ENCODE peak calls at places on chromosomes 16 and 17, in six cellular contexts. One of them, this sample, is unnamed.

GRCh38 chr17:75950850-75951554 is 10.2 kb upstream of the FBF1 start:
- DNase-seq in mesendoderm: no peak
- DNase-seq in neuronal stem cell: no peak
- DNase-seq in IMR-90: peak; percentile 18
- DNase-seq in H9: no peak
- DNase-seq in mesenchymal stem cell: peak; percentile 5
- DNase-seq in this sample: no peak

GRCh38 chr17:45087978-45088377 is 26.9 kb downstream of the NMT1 start:
- DNase-seq in mesendoderm: no peak
- DNase-seq in neuronal stem cell: no peak
- DNase-seq in IMR-90: no peak
- DNase-seq in H9: no peak
- DNase-seq in mesenchymal stem cell: no peak
- DNase-seq in this sample: no peak

GRCh38 chr17:9907131-9907530 is 2.1 kb upstream of the RCVRN start:
- DNase-seq in mesendoderm: no peak
- DNase-seq in neuronal stem cell: no peak
- DNase-seq in IMR-90: no peak
- DNase-seq in H9: no peak
- DNase-seq in mesenchymal stem cell: no peak
- DNase-seq in this sample: no peak

GRCh38 chr16:78499399-78499798 is 399.9 kb downstream of the WWOX start:
- DNase-seq in mesendoderm: no peak
- DNase-seq in neuronal stem cell: no peak
- DNase-seq in IMR-90: no peak
- DNase-seq in H9: no peak
- DNase-seq in mesenchymal stem cell: no peak
- DNase-seq in this sample: no peak

GRCh38 chr16:9311303-9311954 is 220.0 kb downstream of the HAPSTR1 start:
- DNase-seq in mesendoderm: peak; percentile 73
- DNase-seq in neuronal stem cell: no peak
- DNase-seq in IMR-90: no peak
- DNase-seq in H9: peak; percentile 78
- DNase-seq in mesenchymal stem cell: no peak
- DNase-seq in this sample: no peak

GRCh38 chr17:78797691-78798585 is 15.9 kb upstream of the CYTH1 start:
- DNase-seq in mesendoderm: no peak
- DNase-seq in neuronal stem cell: no peak
- DNase-seq in IMR-90: no peak
- DNase-seq in H9: no peak
- DNase-seq in mesenchymal stem cell: no peak
- DNase-seq in this sample: no peak

GRCh38 chr17:1010586-1010985 is 13.7 kb downstream of the TIMM22 start:
- DNase-seq in mesendoderm: no peak
- DNase-seq in neuronal stem cell: no peak
- DNase-seq in IMR-90: no peak
- DNase-seq in H9: no peak
- DNase-seq in mesenchymal stem cell: no peak
- DNase-seq in this sample: no peak

GRCh38 chr17:58365980-58366595 is 14.1 kb upstream of the SUPT4H1 start:
- DNase-seq in mesendoderm: no peak
- DNase-seq in neuronal stem cell: no peak
- DNase-seq in IMR-90: no peak
- DNase-seq in H9: no peak
- DNase-seq in mesenchymal stem cell: no peak
- DNase-seq in this sample: no peak

GRCh38 chr16:15879255-15879804 is 9.1 kb downstream of the CEP20 start:
- DNase-seq in mesendoderm: no peak
- DNase-seq in neuronal stem cell: no peak
- DNase-seq in IMR-90: peak; percentile 96
- DNase-seq in H9: no peak
- DNase-seq in mesenchymal stem cell: peak; percentile 73
- DNase-seq in this sample: peak; percentile 18

GRCh38 chr17:20092292-20092867 is 83.2 kb downstream of the SPECC1 start:
- DNase-seq in mesendoderm: no peak
- DNase-seq in neuronal stem cell: no peak
- DNase-seq in IMR-90: no peak
- DNase-seq in H9: no peak
- DNase-seq in mesenchymal stem cell: no peak
- DNase-seq in this sample: no peak

GRCh38 chr16:51636913-51637743 is 486.1 kb upstream of the SALL1 start:
- DNase-seq in mesendoderm: peak; percentile 79
- DNase-seq in neuronal stem cell: no peak
- DNase-seq in IMR-90: no peak
- DNase-seq in H9: peak; percentile 90
- DNase-seq in mesenchymal stem cell: peak; percentile 36
- DNase-seq in this sample: no peak

GRCh38 chr17:32627233-32628008 is 140.6 kb downstream of the CDK5R1 start:
- DNase-seq in mesendoderm: peak; percentile 89
- DNase-seq in neuronal stem cell: peak; percentile 58
- DNase-seq in IMR-90: no peak
- DNase-seq in H9: peak; percentile 90
- DNase-seq in mesenchymal stem cell: no peak
- DNase-seq in this sample: no peak

GRCh38 chr16:79723583-79724168 is 123.1 kb upstream of the MAF start:
- DNase-seq in mesendoderm: peak; percentile 94
- DNase-seq in neuronal stem cell: peak; percentile 94
- DNase-seq in IMR-90: no peak
- DNase-seq in H9: no peak
- DNase-seq in mesenchymal stem cell: no peak
- DNase-seq in this sample: no peak

GRCh38 chr16:14051110-14051729 is 19.9 kb upstream of the MRTFB start:
- DNase-seq in mesendoderm: peak; percentile 29
- DNase-seq in neuronal stem cell: no peak
- DNase-seq in IMR-90: no peak
- DNase-seq in H9: no peak
- DNase-seq in mesenchymal stem cell: no peak
- DNase-seq in this sample: no peak

GRCh38 chr17:82328994-82329507 is 4.5 kb downstream of the SECTM1 start:
- DNase-seq in mesendoderm: no peak
- DNase-seq in neuronal stem cell: no peak
- DNase-seq in IMR-90: no peak
- DNase-seq in H9: no peak
- DNase-seq in mesenchymal stem cell: no peak
- DNase-seq in this sample: no peak

GRCh38 chr17:82332669-82333278 is 792 bp downstream of the SECTM1 start:
- DNase-seq in mesendoderm: no peak
- DNase-seq in neuronal stem cell: no peak
- DNase-seq in IMR-90: peak; percentile 55
- DNase-seq in H9: peak; percentile 59
- DNase-seq in mesenchymal stem cell: peak; percentile 55
- DNase-seq in this sample: peak; percentile 67

GRCh38 chr17:82331345-82331939 is 2.1 kb downstream of the SECTM1 start:
- DNase-seq in mesendoderm: no peak
- DNase-seq in neuronal stem cell: no peak
- DNase-seq in IMR-90: no peak
- DNase-seq in H9: no peak
- DNase-seq in mesenchymal stem cell: no peak
- DNase-seq in this sample: no peak

GRCh38 chr17:82329683-82330321 is 3.8 kb downstream of the SECTM1 start:
- DNase-seq in mesendoderm: no peak
- DNase-seq in neuronal stem cell: no peak
- DNase-seq in IMR-90: no peak
- DNase-seq in H9: no peak
- DNase-seq in mesenchymal stem cell: no peak
- DNase-seq in this sample: no peak

DNA sequence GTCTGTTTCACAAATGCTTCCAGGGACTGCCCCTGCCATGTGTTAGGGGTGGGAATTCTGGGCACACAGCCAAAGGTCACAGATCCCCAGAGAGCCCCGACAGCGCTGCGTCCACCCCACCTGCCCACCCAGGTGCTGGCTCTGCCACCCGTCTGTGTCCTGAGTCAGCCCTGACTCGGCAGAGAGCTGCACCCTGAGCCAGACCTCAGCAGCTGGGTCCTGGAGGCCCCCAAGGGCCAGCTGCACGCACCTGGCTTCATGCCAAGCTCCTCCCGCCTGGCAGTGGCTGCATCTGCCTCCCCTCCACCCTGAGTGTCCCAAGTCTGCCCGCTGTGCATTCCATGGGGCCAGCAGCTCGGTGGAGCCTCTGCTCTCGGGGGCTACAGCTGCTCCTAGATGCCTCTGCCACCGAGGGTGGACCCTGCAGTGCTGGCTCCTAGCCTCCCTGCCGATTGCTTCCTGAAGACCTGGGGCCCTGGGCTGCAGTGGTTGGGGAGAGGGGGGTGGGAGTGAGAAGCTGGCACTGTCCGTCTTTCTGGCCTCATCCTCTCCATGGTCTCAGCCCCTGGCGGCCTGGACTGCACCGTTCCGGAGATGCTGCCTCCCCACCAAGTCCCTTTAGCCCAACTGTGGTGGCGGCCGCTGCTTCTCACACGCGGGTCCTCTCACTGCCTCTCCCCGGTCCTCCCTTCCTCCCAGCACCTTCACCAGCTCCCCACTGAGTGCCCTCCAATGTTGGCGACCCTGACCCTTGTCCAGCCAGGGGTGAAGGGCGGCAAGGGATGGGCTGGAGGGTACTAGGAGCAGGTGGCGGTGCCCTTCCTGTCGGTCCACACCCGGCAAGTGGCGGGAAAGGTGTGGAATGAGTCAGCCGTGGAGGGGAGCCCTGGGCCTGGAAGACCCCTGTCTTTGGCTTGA is 3.0 kb downstream of the SECTM1 start:
- DNase-seq in mesendoderm: no peak
- DNase-seq in neuronal stem cell: no peak
- DNase-seq in IMR-90: peak; percentile 67
- DNase-seq in H9: no peak
- DNase-seq in mesenchymal stem cell: peak; percentile 49
- DNase-seq in this sample: no peak
- H3K27me3 ChIP-seq in mesendoderm: peaks cover 26% of the 10 kb centered on the region
- H3K27me3 ChIP-seq in neuronal stem cell: peaks cover 98% of the 10 kb centered on the region
- H3K27me3 ChIP-seq in IMR-90: peaks cover 10% of the 10 kb centered on the region
- H3K27me3 ChIP-seq in H9: peaks cover 10% of the 10 kb centered on the region
- H3K27me3 ChIP-seq in mesenchymal stem cell: no peaks in the 10 kb centered on the region
- H3K27me3 ChIP-seq in this sample: peaks cover 31% of the 10 kb centered on the region

GRCh38 chr16:48383877-48384304 is 1.3 kb downstream of the SIAH1 start:
- DNase-seq in mesendoderm: peak; percentile 81
- DNase-seq in neuronal stem cell: no peak
- DNase-seq in IMR-90: no peak
- DNase-seq in H9: no peak
- DNase-seq in mesenchymal stem cell: peak; percentile 54
- DNase-seq in this sample: peak; percentile 54

GRCh38 chr16:48385272-48385953 is at the start of gene SIAH1:
- DNase-seq in mesendoderm: peak; percentile 91
- DNase-seq in neuronal stem cell: peak; percentile 91
- DNase-seq in IMR-90: peak; percentile 68
- DNase-seq in H9: peak; percentile 89
- DNase-seq in mesenchymal stem cell: peak; percentile 77
- DNase-seq in this sample: peak; percentile 91

GRCh38 chr16:48383204-48383876 is 1.9 kb downstream of the SIAH1 start:
- DNase-seq in mesendoderm: no peak
- DNase-seq in neuronal stem cell: no peak
- DNase-seq in IMR-90: peak; percentile 48
- DNase-seq in H9: no peak
- DNase-seq in mesenchymal stem cell: no peak
- DNase-seq in this sample: no peak

GRCh38 chr16:48384982-48385271 is 286 bp downstream of the SIAH1 start:
- DNase-seq in mesendoderm: no peak
- DNase-seq in neuronal stem cell: no peak
- DNase-seq in IMR-90: no peak
- DNase-seq in H9: peak; percentile 47
- DNase-seq in mesenchymal stem cell: peak; percentile 42
- DNase-seq in this sample: peak; percentile 21

GRCh38 chr16:48384305-48384981 is 770 bp downstream of the SIAH1 start:
- DNase-seq in mesendoderm: peak; percentile 66
- DNase-seq in neuronal stem cell: peak; percentile 62
- DNase-seq in IMR-90: peak; percentile 40
- DNase-seq in H9: peak; percentile 69
- DNase-seq in mesenchymal stem cell: peak; percentile 62
- DNase-seq in this sample: peak; percentile 65
- H3K23ac ChIP-seq in mesendoderm: no peak overlapping the region
- H3K23ac ChIP-seq in neuronal stem cell: no peak overlapping the region
- H3K23ac ChIP-seq in IMR-90: peak overlapping the region; percentile 95
- H3K23ac ChIP-seq in H9: no peak overlapping the region
- H3K23ac ChIP-seq in mesenchymal stem cell: no peak overlapping the region
- H3K23ac ChIP-seq in this sample: no peak overlapping the region

GRCh38 chr16:56321159-56321558 is 104.2 kb downstream of the AMFR start:
- DNase-seq in mesendoderm: no peak
- DNase-seq in neuronal stem cell: no peak
- DNase-seq in IMR-90: no peak
- DNase-seq in H9: no peak
- DNase-seq in mesenchymal stem cell: no peak
- DNase-seq in this sample: no peak
- H3K27me3 ChIP-seq in mesendoderm: no peaks in the 10 kb centered on the region
- H3K27me3 ChIP-seq in neuronal stem cell: peaks cover 31% of the 10 kb centered on the region
- H3K27me3 ChIP-seq in IMR-90: peaks cover 29% of the 10 kb centered on the region
- H3K27me3 ChIP-seq in H9: no peaks in the 10 kb centered on the region
- H3K27me3 ChIP-seq in mesenchymal stem cell: peaks cover 21% of the 10 kb centered on the region
- H3K27me3 ChIP-seq in this sample: no peaks in the 10 kb centered on the region

GRCh38 chr17:37405955-37406634 is 541 bp downstream of the ACACA start:
- DNase-seq in mesendoderm: peak; percentile 11
- DNase-seq in neuronal stem cell: no peak
- DNase-seq in IMR-90: no peak
- DNase-seq in H9: no peak
- DNase-seq in mesenchymal stem cell: no peak
- DNase-seq in this sample: no peak

GRCh38 chr17:37410357-37410756 is 3.7 kb downstream of the TADA2A start:
- DNase-seq in mesendoderm: no peak
- DNase-seq in neuronal stem cell: no peak
- DNase-seq in IMR-90: peak; percentile 8
- DNase-seq in H9: no peak
- DNase-seq in mesenchymal stem cell: no peak
- DNase-seq in this sample: no peak

DNA sequence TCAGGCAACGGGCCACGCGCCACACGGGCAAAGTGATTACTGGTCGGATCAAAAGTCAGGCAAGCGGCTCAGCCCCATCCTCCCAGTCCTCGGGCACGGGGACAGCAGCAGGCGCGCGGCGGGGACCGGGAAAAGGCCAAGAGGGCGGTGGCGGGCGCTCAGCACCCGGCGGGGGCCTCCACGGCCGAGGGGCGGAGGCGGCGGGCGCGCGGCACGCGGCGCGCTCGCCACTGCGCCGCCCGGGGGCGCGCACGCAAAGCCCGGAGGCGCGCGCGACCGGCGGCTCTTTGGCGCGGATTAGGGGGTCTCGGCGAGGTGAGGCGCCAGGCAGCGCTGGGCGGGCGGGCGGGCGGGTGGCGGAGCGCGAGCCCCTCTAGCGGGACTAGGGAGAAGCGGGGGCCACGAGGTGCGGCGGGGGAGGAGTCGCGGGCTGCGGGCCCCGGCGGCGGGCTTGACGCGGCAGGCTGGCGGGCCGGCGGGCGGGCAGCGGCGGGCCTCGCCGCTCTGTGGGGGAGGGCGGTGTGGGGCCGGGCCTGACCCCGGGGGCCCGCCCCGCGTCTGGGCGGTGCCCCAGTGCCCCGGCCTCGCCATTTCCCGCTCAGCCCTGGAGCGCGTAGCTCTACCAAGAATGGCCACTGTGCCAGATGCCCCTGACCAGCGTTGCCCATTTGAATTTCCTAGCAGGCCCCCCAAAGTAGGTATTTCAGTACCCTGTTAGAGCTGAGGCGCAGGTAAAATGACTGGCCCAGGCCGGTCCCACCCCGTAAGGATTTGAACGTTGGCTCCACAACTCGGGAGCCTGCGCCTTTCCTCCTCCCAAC is at the start of the genes ACACA and TADA2A:
- DNase-seq in mesendoderm: peak; percentile 84
- DNase-seq in neuronal stem cell: peak; percentile 79
- DNase-seq in IMR-90: peak; percentile 63
- DNase-seq in H9: peak; percentile 85
- DNase-seq in mesenchymal stem cell: peak; percentile 82
- DNase-seq in this sample: peak; percentile 78
- H3K23ac ChIP-seq in mesendoderm: peak within 1 kb of the TSS; percentile 100
- H3K23ac ChIP-seq in neuronal stem cell: peak within 1 kb of the TSS; percentile 82
- H3K23ac ChIP-seq in IMR-90: peak within 1 kb of the TSS; percentile 90
- H3K23ac ChIP-seq in H9: no peak within 1 kb of the TSS
- H3K23ac ChIP-seq in mesenchymal stem cell: no peak within 1 kb of the TSS
- H3K23ac ChIP-seq in this sample: no peak within 1 kb of the TSS

This sample was measured in trophoblast cell.